ENCODE peak calls at places on chromosomes 7 and 10, in nine cellular contexts. T, P, H, U, X, D, N, K and M are unnamed samples.

GRCh38 chr7:149716007-149716931 is 57.1 kb downstream of the ZNF467 start:
- DNase-seq in T (no peak), P (no peak), H (no peak), U (no peak), X (no peak), D (no peak), N (no peak), K (peak), M (no peak)

GRCh38 chr10:83765711-83766110 is 373.6 kb upstream of the GHITM start:
- DNase-seq in T (no peak), P (no peak), H (no peak), U (no peak), X (no peak), D (no peak), N (no peak), K (no peak), M (no peak)

GRCh38 chr7:130490287-130490686 is 1.6 kb upstream of the MEST start:
- DNase-seq in T (no peak), P (no peak), H (no peak), U (no peak), X (no peak), D (no peak), N (no peak), K (no peak), M (no peak)

GRCh38 chr10:5461914-5462840 is 37.2 kb downstream of the CALML5 start:
- DNase-seq in T (no peak), P (no peak), H (peak), U (no peak), X (no peak), D (no peak), N (peak), K (no peak), M (no peak)

GRCh38 chr7:33191326-33191725 is 62.0 kb downstream of the BBS9 start:
- DNase-seq in T (no peak), P (no peak), H (no peak), U (no peak), X (peak), D (no peak), N (no peak), K (no peak), M (no peak)

GRCh38 chr7:129805086-129805719 is 147.6 kb downstream of the UBE2H start:
- DNase-seq in T (peak), P (peak), H (no peak), U (no peak), X (peak), D (no peak), N (no peak), K (peak), M (peak)

GRCh38 chr7:101112233-101112632 is 14.7 kb upstream of the SERPINE1 start:
- DNase-seq in T (peak), P (peak), H (no peak), U (peak), X (no peak), D (no peak), N (peak), K (no peak), M (no peak)

GRCh38 chr7:23012797-23013714 is 874 bp downstream of the HYCC1 start:
- DNase-seq in T (peak), P (peak), H (peak), U (peak), X (no peak), D (peak), N (no peak), K (peak), M (peak)

GRCh38 chr10:94042814-94043175 is 49.1 kb downstream of the PLCE1 start:
- DNase-seq in T (no peak), P (no peak), H (no peak), U (no peak), X (no peak), D (no peak), N (no peak), K (no peak), M (no peak)

GRCh38 chr10:125012851-125013528 is 71.1 kb downstream of the ZRANB1 start:
- DNase-seq in T (no peak), P (peak), H (no peak), U (no peak), X (no peak), D (no peak), N (no peak), K (no peak), M (peak)

GRCh38 chr7:45182856-45183710 is 25.5 kb downstream of the RAMP3 start:
- DNase-seq in T (no peak), P (peak), H (no peak), U (no peak), X (no peak), D (no peak), N (no peak), K (peak), M (no peak)

GRCh38 chr7:75875113-75876080 is 3.4 kb upstream of the RHBDD2 start:
- DNase-seq in T (no peak), P (no peak), H (no peak), U (no peak), X (no peak), D (no peak), N (no peak), K (no peak), M (no peak)

GRCh38 chr10:51176976-51177690 is 102.8 kb downstream of the PRKG1 start:
- DNase-seq in T (no peak), P (no peak), H (no peak), U (no peak), X (no peak), D (no peak), N (peak), K (no peak), M (no peak)

GRCh38 chr10:85124592-85124991 is 796.2 kb downstream of the CCSER2 start:
- DNase-seq in T (no peak), P (no peak), H (no peak), U (no peak), X (no peak), D (no peak), N (no peak), K (no peak), M (no peak)

GRCh38 chr10:69425513-69426298 is 9.0 kb upstream of the TACR2 start:
- DNase-seq in T (no peak), P (no peak), H (peak), U (no peak), X (peak), D (peak), N (no peak), K (peak), M (no peak)

GRCh38 chr10:116708386-116708785 is 34.0 kb downstream of the HSPA12A start:
- DNase-seq in T (no peak), P (no peak), H (no peak), U (no peak), X (no peak), D (no peak), N (peak), K (no peak), M (no peak)

GRCh38 chr7:121301441-121302213 is 27.2 kb upstream of the WNT16 start:
- DNase-seq in T (no peak), P (no peak), H (no peak), U (no peak), X (no peak), D (no peak), N (no peak), K (no peak), M (no peak)

GRCh38 chr7:90266808-90267207 is 21.8 kb downstream of the CFAP69 start:
- DNase-seq in T (no peak), P (no peak), H (no peak), U (no peak), X (no peak), D (no peak), N (peak), K (no peak), M (no peak)

GRCh38 chr7:156752371-156753297 is 112.1 kb downstream of the RNF32 start:
- DNase-seq in T (no peak), P (no peak), H (no peak), U (no peak), X (no peak), D (no peak), N (peak), K (no peak), M (no peak)

GRCh38 chr7:148672041-148672440 is 26.7 kb upstream of the CUL1 start:
- DNase-seq in T (no peak), P (no peak), H (no peak), U (no peak), X (no peak), D (no peak), N (peak), K (no peak), M (no peak)

GRCh38 chr10:122019414-122019975 is 30.5 kb downstream of the TACC2 start:
- DNase-seq in T (no peak), P (no peak), H (peak), U (no peak), X (peak), D (no peak), N (no peak), K (no peak), M (no peak)

GRCh38 chr7:6622129-6622710 is 6.8 kb downstream of the ZNF853 start:
- DNase-seq in T (no peak), P (no peak), H (no peak), U (no peak), X (no peak), D (no peak), N (no peak), K (no peak), M (no peak)

GRCh38 chr7:123580406-123581161 is 21.0 kb upstream of the ASB15 start:
- DNase-seq in T (no peak), P (no peak), H (peak), U (no peak), X (no peak), D (no peak), N (peak), K (no peak), M (no peak)

GRCh38 chr10:50679149-50679548 is 55.4 kb upstream of the SGMS1 start:
- DNase-seq in T (no peak), P (no peak), H (no peak), U (no peak), X (no peak), D (no peak), N (no peak), K (no peak), M (no peak)

GRCh38 chr7:114209968-114210367 is 204.6 kb upstream of the FOXP2 start:
- DNase-seq in T (no peak), P (no peak), H (no peak), U (no peak), X (no peak), D (no peak), N (no peak), K (no peak), M (no peak)

GRCh38 chr7:100694196-100694745 is at the start of gene GIGYF1:
- DNase-seq in T (peak), P (peak), H (peak), U (peak), X (peak), D (peak), N (peak), K (peak), M (peak)

GRCh38 chr10:24947304-24948097 is 4.9 kb downstream of the PRTFDC1 start:
- DNase-seq in T (no peak), P (no peak), H (no peak), U (no peak), X (no peak), D (no peak), N (peak), K (no peak), M (no peak)

GRCh38 chr10:91201213-91201996 is 19.1 kb upstream of the PCGF5 start:
- DNase-seq in T (no peak), P (no peak), H (no peak), U (no peak), X (no peak), D (peak), N (no peak), K (no peak), M (no peak)

GRCh38 chr10:378930-379704 is 243.9 kb downstream of the ZMYND11 start:
- DNase-seq in T (no peak), P (no peak), H (no peak), U (no peak), X (no peak), D (no peak), N (no peak), K (no peak), M (peak)

GRCh38 chr10:45044290-45044689 is 43.6 kb downstream of the ZNF22 start:
- DNase-seq in T (no peak), P (no peak), H (no peak), U (no peak), X (no peak), D (no peak), N (no peak), K (no peak), M (no peak)
- H3K4me3 ChIP-seq in T (no peak), P (no peak), H (no peak), U (no peak), X (no peak), D (no peak), N (no peak), K (no peak), M (no peak)

GRCh38 chr10:46285300-46285699 is 1.5 kb upstream of the ANTXRL start:
- DNase-seq in T (no peak), P (no peak), H (no peak), U (no peak), X (no peak), D (no peak), N (no peak), K (no peak), M (no peak)
- H3K4me3 ChIP-seq in T (peak), P (peak), H (peak), U (peak), X (peak), D (no peak), N (peak), K (peak), M (peak)

GRCh38 chr7:92717601-92717981 is 118.8 kb downstream of the CDK6 start:
- DNase-seq in T (no peak), P (no peak), H (no peak), U (no peak), X (no peak), D (no peak), N (no peak), K (no peak), M (no peak)
- H3K4me3 ChIP-seq in T (peak), P (peak), H (peak), U (peak), X (peak), D (peak), N (peak), K (peak), M (peak)

GRCh38 chr7:74027683-74028320 is at the start of gene ELN:
- DNase-seq in T (peak), P (peak), H (peak), U (peak), X (peak), D (no peak), N (peak), K (no peak), M (peak)

GRCh38 chr7:74026406-74027123 is 1.4 kb upstream of the ELN start:
- DNase-seq in T (peak), P (peak), H (peak), U (peak), X (peak), D (peak), N (peak), K (peak), M (peak)

GRCh38 chr7:74025745-74026144 is 2.2 kb upstream of the ELN start:
- DNase-seq in T (no peak), P (no peak), H (no peak), U (no peak), X (no peak), D (no peak), N (no peak), K (no peak), M (no peak)

GRCh38 chr7:74028321-74028812 is 394 bp downstream of the ELN start:
- DNase-seq in T (no peak), P (peak), H (no peak), U (no peak), X (no peak), D (no peak), N (no peak), K (no peak), M (peak)

DNA sequence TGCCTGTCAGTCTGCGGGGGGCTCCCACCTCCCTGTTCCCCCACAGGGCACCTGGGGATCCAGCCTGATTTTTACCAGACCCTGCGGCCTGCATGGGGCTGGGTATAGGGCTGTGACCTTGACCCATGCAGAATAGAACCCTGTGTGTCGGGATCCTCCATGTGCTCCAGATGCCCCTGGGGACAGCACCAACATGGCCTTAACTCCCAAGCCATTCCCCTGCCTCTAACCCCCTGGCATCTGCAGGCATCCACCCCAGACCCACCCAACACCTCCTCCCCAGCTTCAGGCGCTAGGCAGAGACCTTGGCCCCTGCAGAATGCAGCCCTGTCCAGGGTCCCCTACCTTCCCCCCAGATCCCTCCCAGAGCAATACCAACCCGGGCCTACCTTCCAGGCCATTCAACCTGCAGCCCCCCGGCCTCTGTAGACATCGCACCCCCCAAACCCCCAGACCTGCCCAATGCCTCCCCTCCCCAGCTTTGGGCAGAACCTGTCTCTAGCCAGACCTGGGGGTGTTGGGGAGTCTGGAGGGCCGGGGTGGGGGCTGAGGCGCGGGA is 770 bp upstream of the ELN start:
- DNase-seq in T (no peak), P (no peak), H (no peak), U (no peak), X (no peak), D (no peak), N (no peak), K (no peak), M (no peak)
- H3K4me3 ChIP-seq in T (peak), P (peak), H (no peak), U (peak), X (peak), D (peak), N (no peak), K (no peak), M (no peak)

DNA sequence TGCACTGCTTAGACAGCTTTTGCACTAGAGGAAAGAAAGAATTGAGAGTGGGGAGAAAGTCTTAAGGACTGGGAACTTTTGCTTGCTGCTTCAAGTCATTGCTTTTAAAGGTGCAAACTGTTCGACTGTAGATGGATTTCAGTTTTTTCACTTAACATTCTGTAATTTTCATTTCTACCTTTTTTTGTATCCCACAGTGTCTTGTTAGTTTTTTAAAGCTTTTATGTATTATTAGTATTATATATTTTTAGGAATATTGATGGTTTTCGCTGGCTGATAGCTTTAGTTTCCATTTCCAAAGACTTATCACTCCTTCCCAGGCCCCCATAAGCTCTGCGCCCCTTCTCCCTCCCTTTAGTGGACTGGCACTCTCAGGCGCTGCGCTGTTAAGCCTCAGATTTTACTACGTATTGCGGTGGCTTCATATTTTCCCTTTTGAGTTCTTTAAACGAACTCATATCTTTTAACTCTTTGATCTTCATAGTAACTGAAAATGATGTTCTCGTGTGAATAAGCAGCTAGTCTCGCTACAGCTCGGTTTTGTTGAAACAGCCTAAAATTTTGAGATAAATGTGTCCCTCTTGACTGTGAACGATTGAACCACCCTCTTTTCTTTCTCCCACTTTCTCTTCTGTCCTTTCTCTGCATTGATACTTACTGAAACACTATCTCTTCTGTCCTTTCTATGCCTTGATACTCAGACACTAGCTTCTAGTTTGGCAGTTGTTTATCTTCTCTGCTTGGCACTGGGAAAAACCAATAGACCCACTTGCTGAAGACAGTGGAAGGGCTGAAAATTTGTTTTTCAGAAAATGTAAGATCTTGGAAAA is 2.5 kb upstream of the ETV1 start:
- DNase-seq in T (no peak), P (no peak), H (no peak), U (no peak), X (no peak), D (no peak), N (peak), K (no peak), M (no peak)
- H3K4me3 ChIP-seq in T (peak), P (peak), H (peak), U (peak), X (peak), D (peak), N (peak), K (peak), M (peak)

GRCh38 chr7:138563808-138564207 is 103.7 kb downstream of the TRIM24 start:
- DNase-seq in T (no peak), P (no peak), H (no peak), U (no peak), X (no peak), D (no peak), N (no peak), K (no peak), M (no peak)
- H3K4me3 ChIP-seq in T (peak), P (peak), H (no peak), U (peak), X (no peak), D (no peak), N (no peak), K (no peak), M (no peak)

GRCh38 chr10:3324572-3324971 is 152.0 kb upstream of the PITRM1 start:
- DNase-seq in T (no peak), P (no peak), H (no peak), U (no peak), X (no peak), D (no peak), N (no peak), K (no peak), M (no peak)
- H3K4me3 ChIP-seq in T (no peak), P (no peak), H (no peak), U (no peak), X (no peak), D (no peak), N (no peak), K (no peak), M (no peak)

GRCh38 chr7:49695971-49696370 is 77.5 kb upstream of the VWC2 start:
- DNase-seq in T (no peak), P (no peak), H (no peak), U (no peak), X (no peak), D (no peak), N (no peak), K (no peak), M (no peak)

GRCh38 chr7:49692516-49692915 is 80.9 kb upstream of the VWC2 start:
- DNase-seq in T (no peak), P (no peak), H (no peak), U (no peak), X (no peak), D (no peak), N (no peak), K (no peak), M (no peak)
- H3K4me3 ChIP-seq in T (no peak), P (no peak), H (no peak), U (no peak), X (no peak), D (no peak), N (no peak), K (no peak), M (no peak)

GRCh38 chr7:27101906-27102577 is 441 bp downstream of the HOXA2 start:
- DNase-seq in T (no peak), P (no peak), H (peak), U (no peak), X (no peak), D (no peak), N (no peak), K (no peak), M (peak)
- H3K4me3 ChIP-seq in T (peak), P (no peak), H (peak), U (peak), X (peak), D (peak), N (no peak), K (peak), M (peak)